ENCODE peak calls at places on chromosomes 1 and 21, in nine cellular contexts. G is H1; X is BJ; M is K562; I is CD4-positive, alpha-beta T cell; W is astrocyte of the spinal cord; S is cardiac muscle cell; E is B cell; F is WTC11. J is an unnamed sample.

GRCh38 chr1:25197982-25198681 is 34.2 kb downstream of the SYF2 start:
- DNase-seq in M (no peak), G (no peak), S (no peak), E (no peak), F (no peak), I (no peak), X (no peak), W (no peak), J (no peak)

GRCh38 chr1:172498858-172499257 is 34.1 kb upstream of the SUCO start:
- DNase-seq in W (no peak), G (no peak), E (no peak), M (no peak), F (no peak), S (no peak), I (no peak), X (no peak), J (no peak)

GRCh38 chr1:183982172-183982963 is 55.2 kb downstream of the COLGALT2 start:
- DNase-seq in I (no peak), E (no peak), M (no peak), X (no peak), G (no peak), F (no peak), S (no peak), W (no peak), J (no peak)

GRCh38 chr1:223859037-223859436 is 13.3 kb upstream of the TP53BP2 start:
- DNase-seq in E (no peak), G (no peak), W (no peak), F (no peak), S (no peak), I (no peak), M (no peak), X (no peak), J (no peak)

GRCh38 chr1:62321438-62321837 is 2.2 kb upstream of the KANK4 start:
- DNase-seq in G (no peak), W (peak; percentile 69), I (no peak), M (no peak), E (no peak), S (no peak), F (no peak), X (peak; percentile 49), J (no peak)

GRCh38 chr1:95653598-95653997 is 419.6 kb downstream of the RWDD3 start:
- DNase-seq in E (no peak), M (no peak), F (no peak), G (no peak), S (no peak), W (no peak), X (no peak), I (no peak), J (no peak)

GRCh38 chr1:193569096-193569495 is 382.7 kb upstream of the B3GALT2 start:
- DNase-seq in X (no peak), I (no peak), G (no peak), F (no peak), S (peak; percentile 32), E (no peak), W (no peak), M (no peak), J (no peak)

GRCh38 chr1:6359568-6360496 is 33.7 kb downstream of the ACOT7 start:
- DNase-seq in E (peak; percentile 52), S (peak; percentile 56), F (peak; percentile 42), W (peak; percentile 50), G (no peak), M (peak; percentile 66), I (peak; percentile 31), X (no peak), J (no peak)

GRCh38 chr1:208189183-208189582 is 55.0 kb downstream of the PLXNA2 start:
- DNase-seq in I (no peak), F (no peak), E (no peak), G (no peak), W (no peak), M (peak; percentile 48), X (no peak), S (no peak), J (no peak)

GRCh38 chr1:22332795-22333499 is 118.7 kb upstream of the ZBTB40 start:
- DNase-seq in S (no peak), F (no peak), I (no peak), E (no peak), G (no peak), X (no peak), W (no peak), M (peak; percentile 33), J (no peak)

GRCh38 chr1:16145030-16145987 is 10.6 kb downstream of the EPHA2 start:
- DNase-seq in S (peak; percentile 57), I (no peak), M (no peak), W (peak; percentile 94), F (peak; percentile 55), E (no peak), X (no peak), G (no peak), J (peak; percentile 72)

GRCh38 chr1:116805398-116805797 is 51.2 kb downstream of the CD2 start:
- DNase-seq in M (no peak), X (no peak), I (no peak), F (no peak), S (no peak), G (no peak), W (no peak), E (no peak), J (no peak)

GRCh38 chr21:35266546-35266945 is 217.4 kb upstream of the RUNX1 start:
- DNase-seq in M (no peak), E (no peak), G (no peak), I (no peak), X (no peak), S (no peak), F (no peak), W (no peak), J (no peak)

GRCh38 chr1:9615316-9616063 is 26.8 kb downstream of the TMEM201 start:
- DNase-seq in M (peak; percentile 79), X (no peak), I (peak; percentile 57), S (peak; percentile 51), W (peak; percentile 22), G (peak; percentile 59), F (peak; percentile 85), E (peak; percentile 72), J (peak; percentile 75)

GRCh38 chr1:51567653-51568052 is 48.6 kb upstream of the EPS15 start:
- DNase-seq in I (no peak), W (peak; percentile 90), S (no peak), X (peak; percentile 93), F (no peak), G (no peak), M (no peak), E (no peak), J (no peak)

GRCh38 chr1:85700422-85700821 is 7.8 kb downstream of the ZNHIT6 start:
- DNase-seq in G (no peak), S (no peak), X (no peak), W (no peak), I (no peak), E (no peak), F (no peak), M (no peak), J (no peak)

GRCh38 chr1:46198026-46198826 is at the start of gene POMGNT1:
- DNase-seq in X (no peak), W (peak; percentile 47), I (peak; percentile 72), F (peak; percentile 64), S (peak; percentile 83), G (no peak), M (peak; percentile 95), E (peak; percentile 62), J (peak; percentile 80)
- TF ChIP-seq CTCF in X (peak; percentile 19), W (no peak), I (no peak), F (no peak), S (no peak), G (no peak), M (peak; percentile 56), E (no peak), J (no peak)

GRCh38 chr1:226912587-226913176 is 27.4 kb upstream of the COQ8A start:
- DNase-seq in M (peak; percentile 81), S (peak; percentile 78), F (peak; percentile 84), E (peak; percentile 45), G (peak; percentile 57), I (peak; percentile 28), W (peak; percentile 31), X (no peak), J (peak; percentile 69)

GRCh38 chr1:226919995-226920394 is 20.1 kb upstream of the COQ8A start:
- DNase-seq in I (no peak), W (no peak), F (no peak), G (no peak), M (no peak), S (no peak), X (no peak), E (no peak), J (no peak)

GRCh38 chr1:226915672-226915995 is 24.5 kb upstream of the COQ8A start:
- DNase-seq in E (no peak), M (no peak), S (no peak), W (no peak), F (no peak), I (no peak), X (no peak), G (no peak), J (no peak)

GRCh38 chr1:226919587-226919986 is 20.5 kb upstream of the COQ8A start:
- DNase-seq in E (no peak), S (no peak), I (no peak), F (no peak), X (no peak), G (no peak), W (no peak), M (no peak), J (no peak)

GRCh38 chr1:226916497-226916896 is 23.6 kb upstream of the COQ8A start:
- DNase-seq in W (no peak), X (no peak), M (no peak), I (no peak), F (no peak), G (no peak), S (no peak), E (no peak), J (no peak)
- TF ChIP-seq CTCF in W (no peak), X (no peak), M (no peak), I (no peak), F (no peak), G (no peak), S (no peak), E (no peak), J (no peak)

GRCh38 chr1:216742625-216743024 is 19.4 kb upstream of the ESRRG start:
- DNase-seq in I (no peak), G (no peak), E (no peak), X (no peak), S (no peak), M (no peak), F (no peak), W (peak; percentile 17), J (no peak)
- TF ChIP-seq CTCF in I (no peak), G (no peak), E (no peak), X (peak; percentile 23), S (peak; percentile 42), M (no peak), F (no peak), W (peak; percentile 42), J (peak; percentile 50)

GRCh38 chr1:55611123-55611522 is 396.0 kb upstream of the USP24 start:
- DNase-seq in E (no peak), I (no peak), M (no peak), G (no peak), X (no peak), F (no peak), S (no peak), W (peak; percentile 14), J (no peak)
- TF ChIP-seq CTCF in E (no peak), I (no peak), M (no peak), G (no peak), X (peak; percentile 17), F (no peak), S (no peak), W (peak; percentile 5), J (no peak)

J was measured in glutamatergic neuron.